ENCODE peak calls at places on chromosomes 2 and 18, in nine cellular contexts. E, Y, A, Q, M, U, R, L and D are unnamed samples.

GRCh38 chr18:77080283-77080682 is 52.3 kb downstream of the MBP start:
- DNase-seq in A (no peak), M (no peak), L (no peak), R (no peak), Y (no peak), E (peak; percentile 61), U (no peak), Q (no peak), D (no peak)

GRCh38 chr2:68000170-68000825 is 62.5 kb downstream of the C1D start:
- DNase-seq in U (no peak), R (no peak), E (no peak), Y (no peak), A (peak; percentile 70), L (no peak), Q (no peak), M (no peak), D (no peak)

GRCh38 chr2:150909613-150910012 is 352.1 kb downstream of the RBM43 start:
- DNase-seq in Q (peak; percentile 14), U (no peak), A (no peak), L (no peak), M (no peak), Y (no peak), R (no peak), E (no peak), D (peak; percentile 7)

GRCh38 chr18:10798727-10799435 is 273.1 kb downstream of the NAPG start:
- DNase-seq in E (no peak), Y (no peak), U (no peak), Q (no peak), L (no peak), A (peak; percentile 6), M (no peak), R (peak; percentile 6), D (peak; percentile 26)

GRCh38 chr2:113077921-113078320 is 10.2 kb downstream of the IL1F10 start:
- DNase-seq in E (no peak), Y (no peak), A (peak; percentile 18), R (no peak), Q (no peak), M (no peak), L (no peak), U (no peak), D (no peak)

GRCh38 chr2:235669983-235670962 is 176.4 kb downstream of the AGAP1 start:
- DNase-seq in Q (no peak), R (peak; percentile 86), L (no peak), U (no peak), Y (peak; percentile 61), E (no peak), A (peak; percentile 79), M (peak; percentile 76), D (peak; percentile 74)

GRCh38 chr2:227510620-227510958 is 38.6 kb downstream of the AGFG1 start:
- DNase-seq in Y (no peak), R (no peak), U (no peak), L (no peak), M (no peak), Q (no peak), A (no peak), E (no peak), D (no peak)

GRCh38 chr2:24832526-24832925 is 39.3 kb downstream of the CENPO start:
- DNase-seq in A (no peak), Y (no peak), E (no peak), Q (no peak), R (no peak), M (no peak), U (no peak), L (no peak), D (no peak)

GRCh38 chr2:207600211-207600610 is 25.0 kb downstream of the METTL21A start:
- DNase-seq in A (peak; percentile 85), U (no peak), L (no peak), R (peak; percentile 43), Q (no peak), E (no peak), M (no peak), Y (no peak), D (no peak)

GRCh38 chr2:200482194-200482593 is 27.7 kb downstream of the KCTD18 start:
- DNase-seq in L (no peak), A (no peak), Y (no peak), E (no peak), R (no peak), M (no peak), Q (no peak), U (no peak), D (no peak)

GRCh38 chr2:130920417-130921030 is 83.8 kb downstream of the ARHGEF4 start:
- DNase-seq in L (peak; percentile 53), R (peak; percentile 88), M (peak; percentile 90), Q (peak; percentile 66), A (peak; percentile 66), U (peak; percentile 58), Y (peak; percentile 27), E (peak; percentile 38), D (peak; percentile 93)

GRCh38 chr2:230908595-230909191 is 16.3 kb downstream of the GPR55 start:
- DNase-seq in Y (peak; percentile 32), U (no peak), R (peak; percentile 72), A (peak; percentile 92), L (no peak), Q (peak; percentile 99), E (no peak), M (no peak), D (no peak)

GRCh38 chr2:81481994-81482368 is 1177.4 kb upstream of the LRRTM1 start:
- DNase-seq in Y (no peak), U (no peak), E (no peak), L (no peak), R (no peak), M (no peak), Q (no peak), A (no peak), D (peak; percentile 46)

GRCh38 chr18:47754311-47755101 is 176.0 kb downstream of the SMAD2 start:
- DNase-seq in Q (peak; percentile 58), E (peak; percentile 24), Y (no peak), L (peak; percentile 37), M (peak; percentile 93), A (peak; percentile 15), U (peak; percentile 55), R (peak; percentile 44), D (peak; percentile 73)

GRCh38 chr2:9832586-9832985 is 10.7 kb upstream of the TAF1B start:
- DNase-seq in Y (peak; percentile 42), Q (no peak), M (no peak), A (peak; percentile 80), L (no peak), E (no peak), R (peak; percentile 72), U (no peak), D (no peak)

GRCh38 chr18:62420513-62421209 is 95.6 kb downstream of the TNFRSF11A start:
- DNase-seq in E (peak; percentile 43), Q (peak; percentile 81), A (peak; percentile 52), Y (no peak), R (peak; percentile 17), M (no peak), U (peak; percentile 37), L (peak; percentile 56), D (no peak)

GRCh38 chr2:211837706-211838105 is 700.9 kb downstream of the ERBB4 start:
- DNase-seq in M (no peak), A (no peak), R (no peak), Q (no peak), L (no peak), Y (no peak), E (no peak), U (no peak), D (no peak)

GRCh38 chr2:237689569-237690131 is 62.3 kb downstream of the LRRFIP1 start:
- DNase-seq in L (no peak), E (no peak), Q (no peak), A (peak; percentile 51), U (no peak), Y (no peak), R (no peak), M (no peak), D (no peak)